ENCODE peak calls at places on chromosomes 13 and 19, in six cellular contexts. N, Z, W, U, X and M are unnamed samples.
A peak's percentile ranks its signal among the peaks of the same experiment; 100 is the strongest.

GRCh38 chr13:111337206-111337605 is 16.8 kb downstream of the TEX29 start:
- DNase-seq in N (no peak), Z (peak; percentile 99), W (peak; percentile 70), U (peak; percentile 87), X (peak; percentile 30), M (peak; percentile 29)

GRCh38 chr19:54470991-54471782 is 1.9 kb downstream of the CDC42EP5 start:
- DNase-seq in N (no peak), Z (no peak), W (no peak), U (no peak), X (no peak), M (no peak)

GRCh38 chr19:51116736-51117135 is 8.0 kb upstream of the SIGLEC9 start:
- DNase-seq in N (no peak), Z (no peak), W (no peak), U (no peak), X (no peak), M (no peak)

GRCh38 chr13:107069107-107069776 is 501.3 kb upstream of the ARGLU1 start:
- DNase-seq in N (no peak), Z (no peak), W (no peak), U (peak; percentile 15), X (no peak), M (no peak)

GRCh38 chr19:27974082-27974513 is 1238.9 kb downstream of the UQCRFS1 start:
- DNase-seq in N (no peak), Z (peak; percentile 26), W (peak; percentile 24), U (peak; percentile 56), X (no peak), M (no peak)

GRCh38 chr19:2307518-2308012 is 389 bp downstream of the LINGO3 start:
- DNase-seq in N (no peak), Z (no peak), W (no peak), U (no peak), X (no peak), M (no peak)

GRCh38 chr13:95865080-95865597 is 188.1 kb downstream of the UGGT2 start:
- DNase-seq in N (no peak), Z (no peak), W (no peak), U (peak; percentile 30), X (no peak), M (no peak)

GRCh38 chr13:112267650-112268049 is 108.5 kb upstream of the SPACA7 start:
- DNase-seq in N (no peak), Z (no peak), W (no peak), U (no peak), X (no peak), M (no peak)

GRCh38 chr13:49347650-49348385 is 96.0 kb downstream of the CAB39L start:
- DNase-seq in N (no peak), Z (no peak), W (no peak), U (no peak), X (no peak), M (no peak)

GRCh38 chr13:63910406-63910957 is 2494.8 kb upstream of the PCDH20 start:
- DNase-seq in N (no peak), Z (no peak), W (peak; percentile 45), U (peak; percentile 14), X (no peak), M (no peak)

GRCh38 chr13:79966039-79966438 is 374.9 kb downstream of the SPRY2 start:
- DNase-seq in N (no peak), Z (no peak), W (no peak), U (no peak), X (no peak), M (no peak)

GRCh38 chr19:4969772-4970531 is 1.0 kb downstream of the KDM4B start:
- DNase-seq in N (no peak), Z (peak; percentile 36), W (peak; percentile 18), U (peak; percentile 23), X (no peak), M (no peak)

GRCh38 chr19:6735181-6735891 is 2.0 kb downstream of the GPR108 start:
- DNase-seq in N (no peak), Z (peak; percentile 14), W (no peak), U (no peak), X (no peak), M (no peak)

GRCh38 chr13:112134150-112135075 is 67.5 kb downstream of the SOX1 start:
- DNase-seq in N (no peak), Z (no peak), W (no peak), U (no peak), X (peak; percentile 81), M (peak; percentile 60)

GRCh38 chr13:90448466-90449037 is 898.9 kb upstream of the MIR17HG start:
- DNase-seq in N (no peak), Z (no peak), W (no peak), U (peak; percentile 73), X (no peak), M (no peak)

GRCh38 chr19:48530044-48530720 is 18.5 kb upstream of the LMTK3 start:
- DNase-seq in N (no peak), Z (no peak), W (no peak), U (no peak), X (no peak), M (no peak)

GRCh38 chr19:13881692-13882418 is 4.9 kb downstream of the NANOS3 start:
- DNase-seq in N (no peak), Z (peak; percentile 38), W (no peak), U (peak; percentile 73), X (no peak), M (no peak)

GRCh38 chr19:19115954-19116353 is 22.3 kb downstream of the TMEM161A start:
- DNase-seq in N (no peak), Z (peak; percentile 25), W (no peak), U (no peak), X (no peak), M (no peak)

GRCh38 chr13:41590122-41590521 is 132.8 kb downstream of the RGCC start:
- DNase-seq in N (no peak), Z (no peak), W (no peak), U (no peak), X (no peak), M (no peak)

GRCh38 chr19:44653977-44654784 is 10.5 kb downstream of the PVR start:
- DNase-seq in N (no peak), Z (peak; percentile 41), W (peak; percentile 39), U (peak; percentile 32), X (no peak), M (no peak)

GRCh38 chr13:23889598-23890224 is 511 bp upstream of the MIPEP start:
- DNase-seq in N (no peak), Z (no peak), W (no peak), U (peak; percentile 20), X (no peak), M (no peak)

GRCh38 chr19:2629491-2630351 is 72.8 kb downstream of the GNG7 start:
- DNase-seq in N (no peak), Z (peak; percentile 45), W (no peak), U (no peak), X (no peak), M (no peak)

GRCh38 chr19:47503130-47503822 is 11.6 kb downstream of the NAPA start:
- DNase-seq in N (no peak), Z (no peak), W (no peak), U (no peak), X (no peak), M (no peak)

GRCh38 chr19:2168619-2169424 is 5.1 kb downstream of the DOT1L start:
- DNase-seq in N (peak; percentile 99), Z (peak; percentile 99), W (peak; percentile 99), U (peak; percentile 99), X (peak; percentile 93), M (peak; percentile 79)

GRCh38 chr19:29596885-29597525 is 9.1 kb upstream of the POP4 start:
- DNase-seq in N (no peak), Z (peak; percentile 42), W (peak; percentile 6), U (no peak), X (no peak), M (no peak)

GRCh38 chr13:99042851-99043250 is 65.0 kb upstream of the DOCK9 start:
- DNase-seq in N (no peak), Z (no peak), W (no peak), U (no peak), X (no peak), M (no peak)

GRCh38 chr19:3057275-3057714 is 5.0 kb downstream of the TLE5 start:
- DNase-seq in N (peak; percentile 51), Z (peak; percentile 69), W (peak; percentile 73), U (peak; percentile 74), X (no peak), M (no peak)

GRCh38 chr13:84917252-84917878 is 881.9 kb downstream of the SLITRK6 start:
- DNase-seq in N (no peak), Z (peak; percentile 22), W (peak; percentile 48), U (peak; percentile 16), X (no peak), M (no peak)
- TF ChIP-seq CTCF in N (no peak), Z (peak; percentile 18), W (peak; percentile 16), U (peak; percentile 11), X (peak; percentile 62), M (peak; percentile 84)

GRCh38 chr13:114136576-114136975 is 4.2 kb upstream of the RASA3 start:
- DNase-seq in N (no peak), Z (no peak), W (no peak), U (no peak), X (no peak), M (no peak)

GRCh38 chr13:114132419-114133121 is at the start of gene RASA3:
- DNase-seq in N (no peak), Z (peak; percentile 68), W (peak; percentile 78), U (peak; percentile 87), X (peak; percentile 91), M (peak; percentile 82)

GRCh38 chr13:114134944-114135610 is 2.7 kb upstream of the RASA3 start:
- DNase-seq in N (no peak), Z (no peak), W (no peak), U (no peak), X (no peak), M (no peak)

GRCh38 chr13:114134111-114134943 is 1.9 kb upstream of the RASA3 start:
- DNase-seq in N (no peak), Z (no peak), W (no peak), U (no peak), X (no peak), M (no peak)

GRCh38 chr13:114135731-114136171 is 3.3 kb upstream of the RASA3 start:
- DNase-seq in N (no peak), Z (no peak), W (no peak), U (peak; percentile 33), X (no peak), M (no peak)
- TF ChIP-seq CTCF in N (no peak), Z (no peak), W (no peak), U (no peak), X (no peak), M (no peak)

DNA sequence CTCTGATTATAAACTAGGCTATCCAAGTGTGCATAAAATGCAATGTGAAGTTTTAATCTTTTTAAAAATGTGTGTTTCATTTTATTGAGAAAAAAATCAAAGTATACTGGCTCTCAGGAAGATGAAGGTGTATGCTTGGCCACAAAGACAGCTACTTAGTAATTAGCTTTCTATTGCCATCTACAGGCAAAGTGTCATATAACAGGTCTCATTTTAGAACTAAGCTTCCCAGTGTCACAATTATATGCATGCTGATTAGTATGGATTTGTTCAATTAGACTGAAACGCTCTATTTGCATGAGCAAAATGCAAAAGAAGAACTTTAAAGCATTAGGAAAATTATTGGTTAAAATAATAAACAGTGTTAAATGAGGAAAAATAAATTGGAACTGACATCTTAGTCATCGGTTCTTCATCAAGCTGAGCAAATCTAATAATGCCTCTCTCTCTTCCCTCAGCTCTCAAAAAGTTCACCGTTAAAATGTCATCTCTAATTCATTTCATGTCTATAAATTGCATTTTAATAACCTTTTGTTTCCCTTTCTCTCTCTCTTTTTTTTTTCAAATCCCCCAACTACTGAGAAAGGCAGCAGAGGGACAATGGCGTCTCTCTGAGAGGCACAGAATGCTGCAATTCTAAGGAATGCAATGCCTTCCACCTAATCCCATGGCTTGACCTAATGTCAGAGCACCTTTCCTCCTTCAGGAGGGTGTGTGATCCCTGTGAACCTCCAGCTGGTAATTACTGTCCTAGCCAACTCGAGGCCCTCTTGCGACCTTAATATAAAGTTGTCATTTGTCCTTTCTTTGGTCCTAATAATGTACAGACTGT is 313.1 kb upstream of the MAB21L1 start:
- DNase-seq in N (no peak), Z (peak; percentile 64), W (peak; percentile 64), U (peak; percentile 43), X (no peak), M (no peak)
- TF ChIP-seq CTCF in N (peak; percentile 33), Z (peak; percentile 65), W (peak; percentile 48), U (peak; percentile 57), X (peak; percentile 75), M (peak; percentile 76)

GRCh38 chr13:78604782-78605611 is 1.6 kb upstream of the POU4F1 start:
- DNase-seq in N (no peak), Z (peak; percentile 26), W (no peak), U (no peak), X (no peak), M (no peak)
- TF ChIP-seq CTCF in N (no peak), Z (no peak), W (peak; percentile 11), U (no peak), X (no peak), M (peak; percentile 40)